ENCODE peak calls at places on chromosomes 1 and 21, in seven cellular contexts. C is breast epithelium, D is prostate gland, S is GM23338, G is stomach, V is SK-N-MC, P is spleen. E is an unnamed sample.

GRCh38 chr21:28635541-28635940 is 357.1 kb downstream of the LTN1 start:
- DNase-seq in V (no peak), D (no peak), C (no peak), G (no peak), P (no peak), S (no peak), E (no peak)

GRCh38 chr1:244096691-244097090 is 45.6 kb downstream of the ZBTB18 start:
- DNase-seq in C (no peak), G (no peak), D (no peak), P (no peak), S (no peak), V (no peak), E (no peak)

GRCh38 chr1:239682945-239683344 is 296.6 kb downstream of the CHRM3 start:
- DNase-seq in C (no peak), G (no peak), P (no peak), V (no peak), D (no peak), S (no peak), E (no peak)

GRCh38 chr21:42233067-42233981 is 14.4 kb downstream of the ABCG1 start:
- DNase-seq in V (no peak), G (peak; percentile 62), P (peak; percentile 91), C (no peak), D (peak; percentile 69), S (peak; percentile 49), E (peak; percentile 71)

GRCh38 chr1:226903819-226904710 is 33.6 kb downstream of the PSEN2 start:
- DNase-seq in V (no peak), D (no peak), G (no peak), P (no peak), C (no peak), S (no peak), E (no peak)

GRCh38 chr1:10210841-10211804 is 753 bp downstream of the KIF1B start:
- DNase-seq in D (peak; percentile 94), V (no peak), G (peak; percentile 87), C (peak; percentile 93), P (peak; percentile 84), S (peak; percentile 77), E (peak; percentile 32)

GRCh38 chr21:31945576-31945975 is 72.8 kb downstream of the HUNK start:
- DNase-seq in C (no peak), S (no peak), V (no peak), P (no peak), G (no peak), D (no peak), E (no peak)

GRCh38 chr1:19124273-19124672 is 85.8 kb downstream of the UBR4 start:
- DNase-seq in C (no peak), V (no peak), P (no peak), G (no peak), D (no peak), S (no peak), E (no peak)

GRCh38 chr1:15998929-15999328 is 5.1 kb upstream of the SRARP start:
- DNase-seq in S (no peak), G (no peak), C (peak; percentile 31), V (no peak), P (peak; percentile 47), D (no peak), E (no peak)

GRCh38 chr1:236916131-236916800 is 88.0 kb downstream of the MT1HL1 start:
- DNase-seq in P (no peak), C (no peak), D (no peak), G (no peak), V (no peak), S (no peak), E (no peak)

GRCh38 chr1:19101244-19101643 is 108.8 kb downstream of the UBR4 start:
- DNase-seq in C (no peak), V (no peak), G (no peak), P (no peak), D (no peak), S (no peak), E (no peak)

GRCh38 chr1:32791881-32792280 is 25.3 kb downstream of the YARS1 start:
- DNase-seq in C (no peak), V (no peak), P (no peak), G (no peak), D (no peak), S (no peak), E (no peak)

GRCh38 chr1:153426809-153427208 is 10.5 kb downstream of the S100A7A start:
- DNase-seq in G (no peak), C (no peak), V (no peak), S (no peak), D (no peak), P (no peak), E (no peak)

GRCh38 chr1:206754011-206754410 is 16.6 kb upstream of the IL19 start:
- DNase-seq in V (no peak), D (no peak), C (no peak), G (no peak), S (no peak), P (no peak), E (no peak)

GRCh38 chr1:152878042-152878441 is at the start of gene SMCP:
- DNase-seq in G (no peak), P (no peak), V (no peak), S (peak; percentile 79), D (no peak), C (no peak), E (no peak)

GRCh38 chr1:21308330-21308729 is 18.1 kb upstream of the ECE1 start:
- DNase-seq in S (no peak), P (no peak), V (no peak), D (no peak), G (no peak), C (no peak), E (no peak)

GRCh38 chr21:28938726-28939125 is 54.0 kb downstream of the LTN1 start:
- DNase-seq in D (no peak), V (no peak), C (no peak), G (no peak), S (no peak), P (no peak), E (no peak)

GRCh38 chr1:163085041-163085903 is 16.1 kb downstream of the RGS4 start:
- DNase-seq in P (no peak), V (no peak), S (no peak), C (no peak), G (no peak), D (no peak), E (no peak)

GRCh38 chr1:241240084-241240483 is 116.9 kb downstream of the RGS7 start:
- DNase-seq in V (no peak), S (no peak), G (no peak), D (no peak), P (no peak), C (no peak), E (no peak)

GRCh38 chr21:45386728-45387371 is 18.1 kb upstream of the COL18A1 start:
- DNase-seq in V (no peak), D (no peak), C (no peak), S (no peak), G (no peak), P (peak; percentile 80), E (no peak)
- TF ChIP-seq POLR2AphosphoS5 in V (no peak), D (peak; percentile 37), C (no peak), S (no peak), G (no peak), P (peak; percentile 41), E (no peak)

DNA sequence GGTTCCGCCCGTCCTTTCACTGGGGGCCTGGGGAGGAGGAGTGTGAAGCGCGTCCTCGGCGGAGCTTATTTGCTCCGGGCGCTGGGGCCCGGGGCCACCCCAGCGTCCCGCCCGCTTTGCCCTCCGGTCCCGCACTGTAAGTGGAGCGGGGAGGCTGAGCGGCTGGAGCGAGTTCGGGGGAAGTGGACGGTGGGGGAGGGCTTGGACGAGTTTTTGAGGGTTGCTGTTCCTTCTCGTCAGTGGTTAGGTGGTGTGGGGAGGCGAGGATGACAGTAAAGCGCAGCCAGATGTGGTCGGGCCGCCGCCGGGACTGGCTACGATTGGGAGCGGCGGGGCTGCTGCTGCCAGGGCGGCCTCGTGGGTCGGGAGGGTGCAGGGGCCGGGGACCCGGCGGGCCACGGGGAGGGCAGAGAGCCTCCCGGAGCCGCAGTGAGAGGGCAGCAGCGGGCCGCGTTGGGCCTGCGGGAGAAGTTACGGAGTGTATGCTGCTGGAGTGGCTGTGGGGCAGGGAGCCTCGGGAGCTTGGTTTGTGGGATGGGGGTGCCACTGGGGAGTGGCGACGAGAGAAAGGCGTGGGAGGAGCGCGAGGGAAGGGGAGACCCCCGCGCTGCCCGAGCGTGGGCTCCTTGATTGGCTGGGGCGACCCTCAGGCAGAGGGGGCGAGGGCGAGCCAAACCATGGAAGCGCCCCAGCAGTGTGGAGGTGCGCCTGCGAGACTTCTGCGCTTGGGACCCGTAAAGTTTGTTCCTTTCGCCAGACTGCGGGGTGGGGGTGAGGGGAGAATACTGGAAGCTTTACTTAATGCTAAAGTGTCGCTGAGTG is 2.1 kb downstream of the ADGRL2 start:
- DNase-seq in V (no peak), S (peak; percentile 58), G (peak; percentile 69), D (peak; percentile 74), P (peak; percentile 78), C (peak; percentile 61), E (no peak)
- TF ChIP-seq POLR2AphosphoS5 in V (no peak), S (peak; percentile 12), G (no peak), D (no peak), P (peak; percentile 74), C (peak; percentile 11), E (no peak)

DNA sequence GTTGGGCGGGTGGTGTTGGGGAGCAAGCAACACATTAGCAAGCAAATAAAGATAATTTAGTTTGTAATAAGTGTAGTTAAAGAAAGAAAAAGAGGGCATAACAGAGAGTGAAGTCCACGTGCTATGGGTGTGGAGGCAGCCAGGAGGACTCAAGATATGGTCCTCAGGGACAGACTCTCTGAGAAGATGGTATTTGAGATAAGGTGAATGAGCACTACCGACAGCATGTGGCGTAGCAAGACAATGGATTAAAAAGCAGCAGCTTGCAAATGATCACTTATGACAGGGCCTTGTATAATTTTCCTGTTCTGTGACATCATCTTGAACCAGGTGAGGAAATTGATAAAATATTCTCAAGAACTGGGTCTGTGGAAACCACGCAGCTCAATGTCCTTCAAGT is 487.8 kb downstream of the PCP4 start:
- DNase-seq in S (no peak), G (no peak), C (no peak), D (no peak), V (no peak), P (no peak), E (no peak)
- TF ChIP-seq POLR2AphosphoS5 in S (no peak), G (no peak), C (no peak), D (no peak), V (no peak), P (no peak), E (no peak)

GRCh38 chr1:67766117-67766978 is 66.9 kb downstream of the GNG12 start:
- DNase-seq in V (no peak), P (no peak), S (peak; percentile 77), C (no peak), D (no peak), G (peak; percentile 34), E (no peak)

GRCh38 chr1:67767103-67767502 is 66.2 kb downstream of the GNG12 start:
- DNase-seq in D (no peak), C (no peak), G (no peak), P (no peak), S (no peak), V (no peak), E (no peak)

GRCh38 chr1:67761054-67761453 is 72.2 kb downstream of the GNG12 start:
- DNase-seq in D (no peak), C (no peak), V (no peak), P (no peak), G (no peak), S (no peak), E (no peak)

GRCh38 chr1:67761730-67762129 is 71.5 kb downstream of the GNG12 start:
- DNase-seq in P (no peak), C (no peak), D (no peak), G (no peak), S (no peak), V (no peak), E (no peak)

DNA sequence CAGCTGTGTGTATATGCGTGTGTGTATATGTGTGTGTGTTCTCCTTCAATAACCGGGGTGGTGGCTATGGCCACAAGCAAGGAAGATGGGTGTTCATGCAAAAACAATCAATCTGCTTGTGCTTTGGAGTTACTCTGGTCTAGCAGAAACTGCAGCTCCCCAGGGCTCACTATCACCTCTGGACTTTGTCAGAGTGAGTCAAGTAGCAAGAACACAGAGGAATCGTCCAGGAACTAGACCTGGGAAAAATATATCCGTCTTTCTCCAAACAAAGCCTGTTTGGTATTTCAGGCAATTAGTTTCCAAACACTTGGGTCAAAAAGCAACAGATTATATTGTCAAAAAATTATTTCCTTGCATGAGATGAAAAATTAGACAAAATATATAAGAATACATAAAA is 68.6 kb downstream of the GNG12 start:
- DNase-seq in G (no peak), S (no peak), C (no peak), P (no peak), V (no peak), D (no peak), E (no peak)
- TF ChIP-seq POLR2AphosphoS5 in G (no peak), S (no peak), C (no peak), P (no peak), V (no peak), D (no peak), E (no peak)

E was measured in GM12892.